ENCODE peak calls at places on chromosomes 1 and 21, in eight cellular contexts. A is M059J; W is NCI-H524 treated with DMSO at 0.1 percent for 48 hours; L is activated naive CD8-positive, alpha-beta T cell treated with anti-CD3 and anti-CD28 coated beads for 36 hours; I is GM03348; G is retina; N is cardiac muscle cell; O is foreskin melanocyte. K is an unnamed sample.

GRCh38 chr21:42703936-42704335 is 50.5 kb downstream of the PDE9A start:
- DNase-seq in A (no peak), W (no peak), L (no peak), I (no peak), G (no peak), N (no peak), O (no peak), K (no peak)

GRCh38 chr1:153260980-153261792 is 1.7 kb downstream of the LORICRIN start:
- DNase-seq in A (no peak), W (no peak), L (peak), I (peak), G (peak), N (peak), O (no peak), K (no peak)

GRCh38 chr1:162213281-162213909 is 143.9 kb downstream of the NOS1AP start:
- DNase-seq in A (peak), W (no peak), L (no peak), I (peak), G (peak), N (peak), O (peak), K (no peak)

GRCh38 chr21:41847066-41847804 is 31.9 kb downstream of the PRDM15 start:
- DNase-seq in A (no peak), W (no peak), L (no peak), I (no peak), G (no peak), N (peak), O (no peak), K (no peak)

GRCh38 chr1:3650248-3651010 is 526 bp upstream of the WRAP73 start:
- DNase-seq in A (no peak), W (no peak), L (no peak), I (no peak), G (peak), N (no peak), O (no peak), K (no peak)

GRCh38 chr1:17564458-17565393 is 25.2 kb downstream of the ARHGEF10L start:
- DNase-seq in A (no peak), W (no peak), L (no peak), I (no peak), G (peak), N (no peak), O (no peak), K (no peak)

GRCh38 chr1:178037510-178038253 is 56.2 kb upstream of the RASAL2 start:
- DNase-seq in A (peak), W (no peak), L (no peak), I (peak), G (peak), N (peak), O (peak), K (no peak)

GRCh38 chr1:200211157-200211556 is 183.6 kb downstream of the NR5A2 start:
- DNase-seq in A (peak), W (no peak), L (no peak), I (peak), G (no peak), N (no peak), O (no peak), K (no peak)

GRCh38 chr1:166980818-166981217 is 5.5 kb upstream of the ILDR2 start:
- DNase-seq in A (peak), W (no peak), L (no peak), I (no peak), G (peak), N (no peak), O (no peak), K (no peak)

GRCh38 chr1:27097484-27097917 is 57.4 kb downstream of the SLC9A1 start:
- DNase-seq in A (peak), W (no peak), L (peak), I (peak), G (peak), N (peak), O (peak), K (peak)

GRCh38 chr1:47175227-47175934 is 14.5 kb downstream of the PDZK1IP1 start:
- DNase-seq in A (peak), W (no peak), L (peak), I (peak), G (peak), N (peak), O (peak), K (peak)

GRCh38 chr1:156480411-156481192 is 20.0 kb downstream of the MEF2D start:
- DNase-seq in A (no peak), W (no peak), L (peak), I (peak), G (peak), N (peak), O (no peak), K (peak)

GRCh38 chr1:46490603-46491499 is 1.2 kb downstream of the DMBX1 start:
- DNase-seq in A (no peak), W (no peak), L (no peak), I (peak), G (peak), N (no peak), O (peak), K (no peak)

GRCh38 chr1:3363756-3364155 is 90.7 kb upstream of the ARHGEF16 start:
- DNase-seq in A (no peak), W (no peak), L (no peak), I (no peak), G (no peak), N (no peak), O (no peak), K (no peak)

GRCh38 chr1:233328661-233329498 is 1.4 kb downstream of the MAP3K21 start:
- DNase-seq in A (peak), W (no peak), L (no peak), I (peak), G (peak), N (peak), O (no peak), K (no peak)

GRCh38 chr1:168498159-168498609 is 45.6 kb downstream of the XCL2 start:
- DNase-seq in A (peak), W (no peak), L (no peak), I (no peak), G (no peak), N (peak), O (peak), K (no peak)

GRCh38 chr1:204313675-204314074 is 46.1 kb downstream of the PLEKHA6 start:
- DNase-seq in A (no peak), W (no peak), L (no peak), I (no peak), G (no peak), N (no peak), O (no peak), K (no peak)

GRCh38 chr1:117964290-117965038 is 34.9 kb downstream of the WDR3 start:
- DNase-seq in A (peak), W (no peak), L (no peak), I (no peak), G (no peak), N (no peak), O (no peak), K (no peak)

GRCh38 chr1:10624256-10625050 is 149.7 kb downstream of the PEX14 start:
- DNase-seq in A (no peak), W (no peak), L (no peak), I (no peak), G (peak), N (no peak), O (no peak), K (no peak)

GRCh38 chr1:188355847-188356246 is 1527.1 kb downstream of the PLA2G4A start:
- DNase-seq in A (no peak), W (no peak), L (no peak), I (no peak), G (no peak), N (no peak), O (no peak), K (no peak)

GRCh38 chr1:42886800-42887199 is 40.4 kb downstream of the ZNF691 start:
- DNase-seq in A (no peak), W (no peak), L (no peak), I (no peak), G (no peak), N (no peak), O (no peak), K (no peak)

GRCh38 chr1:201217146-201217545 is 26.5 kb downstream of the IGFN1 start:
- DNase-seq in A (no peak), W (no peak), L (no peak), I (no peak), G (no peak), N (no peak), O (no peak), K (no peak)